ENCODE peak calls at places on chromosomes 2 and 18, in seven cellular contexts. F, V, O, A, N, R and U are unnamed samples.

GRCh38 chr2:195664528-195664927 is 7.5 kb downstream of the SLC39A10 start:
- DNase-seq in N (no peak), A (no peak), V (peak; percentile 68), O (no peak), F (no peak), R (no peak), U (no peak)

GRCh38 chr2:190482441-190482840 is 52.1 kb downstream of the NEMP2 start:
- DNase-seq in V (peak; percentile 64), O (no peak), F (no peak), R (peak; percentile 46), A (no peak), N (no peak), U (no peak)

GRCh38 chr2:237875234-237876055 is 16.0 kb downstream of the RAMP1 start:
- DNase-seq in A (no peak), R (no peak), V (no peak), N (no peak), F (no peak), O (no peak), U (no peak)

GRCh38 chr2:26811791-26812454 is 26.1 kb downstream of the CENPA start:
- DNase-seq in V (no peak), A (no peak), F (no peak), N (no peak), R (no peak), O (no peak), U (no peak)

GRCh38 chr2:232479341-232480200 is 8.1 kb downstream of the ECEL1 start:
- DNase-seq in F (no peak), V (no peak), A (no peak), N (no peak), O (no peak), R (no peak), U (no peak)

GRCh38 chr2:168470880-168471475 is 14.9 kb downstream of the CERS6 start:
- DNase-seq in O (no peak), N (no peak), R (no peak), F (no peak), A (no peak), V (no peak), U (no peak)

GRCh38 chr2:172103471-172104292 is 982 bp upstream of the DLX2 start:
- DNase-seq in R (peak; percentile 87), N (peak; percentile 84), A (peak; percentile 65), O (no peak), V (peak; percentile 88), F (peak; percentile 82), U (peak; percentile 84)

GRCh38 chr18:76756491-76757288 is 65.7 kb upstream of the ZNF236 start:
- DNase-seq in V (peak; percentile 18), F (peak; percentile 24), O (no peak), A (no peak), R (no peak), N (no peak), U (no peak)

GRCh38 chr2:113088173-113088992 is 20.6 kb downstream of the IL1F10 start:
- DNase-seq in A (no peak), O (no peak), R (no peak), N (no peak), F (no peak), V (no peak), U (no peak)

GRCh38 chr2:75705921-75706320 is 4.8 kb downstream of the GCFC2 start:
- DNase-seq in O (no peak), N (no peak), F (no peak), R (peak; percentile 8), A (no peak), V (no peak), U (no peak)

GRCh38 chr2:57943271-57943670 is 103.3 kb upstream of the VRK2 start:
- DNase-seq in V (peak; percentile 14), O (no peak), N (no peak), F (no peak), R (peak; percentile 66), A (no peak), U (no peak)

GRCh38 chr2:85954918-85955420 is 66.2 kb upstream of the ST3GAL5 start:
- DNase-seq in A (no peak), R (no peak), V (no peak), N (peak; percentile 63), O (no peak), F (no peak), U (no peak)

GRCh38 chr2:3168230-3168891 is 209.3 kb downstream of the EIPR1 start:
- DNase-seq in N (no peak), R (peak; percentile 74), F (no peak), A (no peak), O (no peak), V (peak; percentile 65), U (no peak)

GRCh38 chr2:66901344-66901743 is 466.4 kb downstream of the MEIS1 start:
- DNase-seq in F (no peak), V (peak; percentile 61), O (no peak), R (no peak), N (no peak), A (no peak), U (no peak)

GRCh38 chr2:98664323-98664722 is 55.9 kb downstream of the UNC50 start:
- DNase-seq in F (no peak), O (no peak), N (no peak), R (no peak), A (peak; percentile 17), V (peak; percentile 3), U (no peak)

GRCh38 chr18:67600181-67600631 is 83.7 kb upstream of the DSEL start:
- DNase-seq in O (no peak), V (peak; percentile 65), R (peak; percentile 81), F (no peak), A (no peak), N (peak; percentile 34), U (no peak)

GRCh38 chr2:58130238-58130637 is 83.6 kb downstream of the VRK2 start:
- DNase-seq in A (no peak), V (no peak), N (no peak), F (no peak), O (no peak), R (no peak), U (no peak)

GRCh38 chr2:47554311-47554905 is 151.5 kb downstream of the MSH2 start:
- DNase-seq in N (no peak), F (no peak), O (no peak), A (no peak), R (no peak), V (no peak), U (no peak)

GRCh38 chr2:224865016-224865415 is 148.9 kb upstream of the CCDC195 start:
- DNase-seq in V (no peak), F (no peak), A (no peak), N (no peak), R (no peak), O (no peak), U (no peak)

GRCh38 chr18:79744625-79745024 is 53.1 kb upstream of the KCNG2 start:
- DNase-seq in A (no peak), V (no peak), R (no peak), O (no peak), F (no peak), N (no peak), U (no peak)

GRCh38 chr2:21021430-21021829 is 22.4 kb downstream of the APOB start:
- DNase-seq in V (no peak), O (no peak), R (no peak), N (no peak), A (no peak), F (no peak), U (no peak)

GRCh38 chr18:68991281-68991680 is 193.4 kb downstream of the CCDC102B start:
- DNase-seq in O (no peak), F (no peak), V (peak; percentile 21), A (no peak), N (no peak), R (peak; percentile 11), U (no peak)

GRCh38 chr18:75527848-75528247 is 100.3 kb upstream of the SMIM21 start:
- DNase-seq in V (no peak), O (no peak), N (no peak), F (no peak), R (no peak), A (no peak), U (no peak)

GRCh38 chr2:37641582-37642111 is 29.8 kb downstream of the CDC42EP3 start:
- DNase-seq in A (no peak), V (peak; percentile 67), N (no peak), F (no peak), R (peak; percentile 37), O (no peak), U (no peak)

GRCh38 chr2:8290771-8291352 is 391.0 kb upstream of the ID2 start:
- DNase-seq in V (no peak), O (no peak), A (no peak), R (no peak), F (no peak), N (no peak), U (no peak)

DNA sequence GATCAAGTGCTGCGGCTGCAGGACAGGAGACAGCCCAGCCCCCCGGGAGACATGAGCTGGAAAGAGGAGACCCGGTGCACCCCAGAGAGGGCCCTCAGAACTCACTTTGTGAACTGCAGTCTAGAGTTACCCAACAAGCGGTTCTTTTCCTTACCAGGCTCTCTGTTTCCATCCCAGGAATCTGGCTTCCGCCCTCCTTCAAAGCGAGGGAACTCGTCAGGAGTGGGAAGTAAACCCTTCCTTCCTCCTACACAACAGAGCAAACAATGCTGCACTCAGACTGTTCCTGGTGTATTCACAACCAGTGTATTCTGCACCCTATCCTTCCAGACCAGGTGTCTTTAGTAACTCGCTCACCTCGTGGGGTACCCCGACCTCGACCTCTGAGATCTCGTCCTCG is 8.0 kb downstream of the SFT2D3 start:
- DNase-seq in O (no peak), R (no peak), N (no peak), F (no peak), V (no peak), A (no peak), U (no peak)
- H3K36me3 ChIP-seq in O (no peaks in the 10 kb centered on the region), R (peaks cover 45% of the 10 kb centered on the region), N (no peaks in the 10 kb centered on the region), F (peaks cover 6% of the 10 kb centered on the region), V (peaks cover 6% of the 10 kb centered on the region), A (peaks cover 32% of the 10 kb centered on the region), U (peaks cover 66% of the 10 kb centered on the region)

DNA sequence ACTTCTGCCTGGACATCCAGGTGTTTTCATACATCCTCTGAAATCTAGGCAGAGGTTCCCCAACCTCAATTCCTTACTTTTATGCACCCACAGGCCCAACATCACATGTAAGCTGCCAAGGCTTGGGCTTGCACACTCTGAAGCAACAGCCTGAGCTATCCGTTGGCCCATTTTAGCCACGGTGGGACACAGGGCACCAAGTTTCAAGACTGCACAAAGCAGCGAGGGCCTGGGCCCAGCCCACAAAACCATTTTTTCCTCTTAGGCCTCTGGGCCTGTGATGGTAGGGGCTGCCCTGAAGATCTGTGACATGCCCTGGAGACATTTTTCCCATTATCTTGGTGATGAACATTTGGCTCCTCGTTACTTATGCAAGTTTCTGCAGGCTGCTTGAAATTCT is 5.9 kb downstream of the C2orf69 start:
- DNase-seq in R (no peak), V (no peak), F (no peak), A (no peak), N (no peak), O (no peak), U (no peak)
- H3K36me3 ChIP-seq in R (peaks cover 36% of the 10 kb centered on the region), V (peaks cover 1% of the 10 kb centered on the region), F (no peaks in the 10 kb centered on the region), A (no peaks in the 10 kb centered on the region), N (no peaks in the 10 kb centered on the region), O (peaks cover 11% of the 10 kb centered on the region), U (peaks cover 8% of the 10 kb centered on the region)

GRCh38 chr18:31533236-31533635 is 35.3 kb downstream of the DSG2 start:
- DNase-seq in R (no peak), A (no peak), O (no peak), V (no peak), N (no peak), F (no peak), U (no peak)
- H3K36me3 ChIP-seq in R (no peaks in the 10 kb centered on the region), A (no peaks in the 10 kb centered on the region), O (no peaks in the 10 kb centered on the region), V (no peaks in the 10 kb centered on the region), N (no peaks in the 10 kb centered on the region), F (no peaks in the 10 kb centered on the region), U (no peaks in the 10 kb centered on the region)

DNA sequence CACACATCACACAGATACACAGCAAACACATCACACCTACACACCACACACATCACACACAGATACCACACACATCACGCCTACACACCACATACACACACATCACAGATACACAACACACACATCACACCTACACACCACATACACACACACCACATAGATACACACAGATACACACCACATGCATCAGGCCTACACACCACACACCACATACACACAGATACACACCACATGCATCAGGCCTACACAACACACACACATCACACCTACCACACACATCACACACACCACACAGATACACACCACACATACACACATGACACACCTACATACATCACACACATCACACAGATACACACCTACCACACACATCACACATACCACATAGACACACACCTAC is 158.8 kb downstream of the NDUFA10 start:
- DNase-seq in A (no peak), O (no peak), N (no peak), V (no peak), F (no peak), R (no peak), U (no peak)
- H3K36me3 ChIP-seq in A (no peaks in the 10 kb centered on the region), O (no peaks in the 10 kb centered on the region), N (no peaks in the 10 kb centered on the region), V (no peaks in the 10 kb centered on the region), F (no peaks in the 10 kb centered on the region), R (no peaks in the 10 kb centered on the region), U (no peaks in the 10 kb centered on the region)